ENCODE peak calls at places on chromosomes 1 and 21, in six cellular contexts. D, S, W, A, M and H are unnamed samples.

GRCh38 chr1:36350659-36351171 is 27.3 kb upstream of the EVA1B start:
- DNase-seq in D (peak; percentile 44), S (no peak), W (no peak), M (no peak), A (peak; percentile 78), H (no peak)

GRCh38 chr1:204405988-204406387 is 5.6 kb downstream of the PPP1R15B start:
- DNase-seq in D (no peak), M (no peak), W (no peak), S (no peak), A (no peak), H (no peak)

GRCh38 chr1:26281971-26282693 is 2.2 kb downstream of the SH3BGRL3 start:
- DNase-seq in W (no peak), A (no peak), S (no peak), D (no peak), M (no peak), H (no peak)

GRCh38 chr1:222657899-222658298 is 40.0 kb downstream of the MIA3 start:
- DNase-seq in M (no peak), A (no peak), S (no peak), D (no peak), W (no peak), H (no peak)

GRCh38 chr1:67281246-67281645 is 26.4 kb upstream of the IL12RB2 start:
- DNase-seq in A (no peak), W (no peak), M (no peak), D (no peak), S (no peak), H (no peak)

GRCh38 chr1:223771469-223771813 is 59.1 kb downstream of the CAPN2 start:
- DNase-seq in D (no peak), M (no peak), A (no peak), S (no peak), W (no peak), H (no peak)

GRCh38 chr1:61452354-61452990 is 272.5 kb downstream of the TM2D1 start:
- DNase-seq in A (no peak), M (no peak), S (no peak), D (no peak), W (no peak), H (no peak)

GRCh38 chr1:114554577-114554976 is 26.8 kb downstream of the BCAS2 start:
- DNase-seq in A (no peak), D (no peak), S (no peak), W (no peak), M (no peak), H (no peak)

GRCh38 chr21:35020902-35021301 is 28.2 kb downstream of the RUNX1 start:
- DNase-seq in M (no peak), S (no peak), A (no peak), D (no peak), W (no peak), H (no peak)

GRCh38 chr1:5803851-5804250 is 188.4 kb downstream of the NPHP4 start:
- DNase-seq in M (no peak), D (no peak), W (no peak), A (no peak), S (no peak), H (no peak)

DNA sequence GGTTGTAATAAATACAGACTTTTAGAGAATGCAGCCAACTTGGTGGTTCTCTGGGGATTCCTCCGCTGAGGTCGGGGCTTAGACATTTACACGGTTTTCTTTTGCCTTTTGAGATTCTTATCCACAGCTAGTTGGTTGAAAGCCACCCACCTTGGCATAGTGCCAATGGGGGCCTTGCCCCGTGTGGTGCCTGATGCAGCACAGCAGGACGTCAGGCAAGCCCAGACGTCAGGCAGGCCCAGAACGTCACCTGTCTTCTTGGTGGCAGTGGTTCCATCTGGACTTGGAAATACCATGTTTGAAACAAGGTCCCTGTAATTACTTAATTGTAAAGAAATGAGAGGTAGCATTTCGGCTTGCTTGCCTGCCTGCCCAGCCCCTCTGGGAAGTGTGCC is 78.5 kb downstream of the GALNT2 start:
- DNase-seq in A (no peak), D (no peak), W (no peak), M (no peak), S (no peak), H (no peak)
- H3K4me3 ChIP-seq in A (no peak overlapping the region), D (no peak overlapping the region), W (no peak overlapping the region), M (no peak overlapping the region), S (no peak overlapping the region), H (no peak overlapping the region)

GRCh38 chr1:8169364-8170058 is 143.4 kb upstream of the ERRFI1 start:
- DNase-seq in A (peak; percentile 91), D (peak; percentile 52), S (peak; percentile 52), W (peak; percentile 59), M (peak; percentile 97), H (peak; percentile 64)
- H3K4me3 ChIP-seq in A (peak overlapping the region; percentile 55), D (no peak overlapping the region), S (no peak overlapping the region), W (no peak overlapping the region), M (no peak overlapping the region), H (no peak overlapping the region)

DNA sequence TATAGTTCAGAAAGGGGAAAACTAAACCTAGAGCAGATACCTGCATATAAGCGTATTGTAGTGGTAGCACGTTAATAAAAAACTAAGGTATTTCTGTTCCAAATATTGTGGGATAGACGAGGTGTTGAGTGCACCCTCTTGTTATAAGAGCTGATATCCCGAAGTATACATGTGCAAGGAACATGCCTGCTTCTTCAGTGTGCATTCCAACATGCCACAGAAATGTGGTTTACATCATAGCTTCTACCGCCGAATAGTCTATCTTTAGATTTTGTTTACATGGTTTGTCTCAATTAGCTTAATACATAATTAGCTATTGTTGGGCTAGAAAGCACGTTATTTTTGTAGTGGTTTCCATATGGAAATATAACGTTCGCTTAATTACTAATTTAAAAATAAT is 2.2 kb downstream of the CHRM3 start:
- DNase-seq in M (no peak), A (no peak), S (no peak), D (no peak), W (no peak), H (no peak)
- H3K4me3 ChIP-seq in M (no peak overlapping the region), A (peak overlapping the region; percentile 3), S (peak overlapping the region; percentile 87), D (no peak overlapping the region), W (no peak overlapping the region), H (no peak overlapping the region)

DNA sequence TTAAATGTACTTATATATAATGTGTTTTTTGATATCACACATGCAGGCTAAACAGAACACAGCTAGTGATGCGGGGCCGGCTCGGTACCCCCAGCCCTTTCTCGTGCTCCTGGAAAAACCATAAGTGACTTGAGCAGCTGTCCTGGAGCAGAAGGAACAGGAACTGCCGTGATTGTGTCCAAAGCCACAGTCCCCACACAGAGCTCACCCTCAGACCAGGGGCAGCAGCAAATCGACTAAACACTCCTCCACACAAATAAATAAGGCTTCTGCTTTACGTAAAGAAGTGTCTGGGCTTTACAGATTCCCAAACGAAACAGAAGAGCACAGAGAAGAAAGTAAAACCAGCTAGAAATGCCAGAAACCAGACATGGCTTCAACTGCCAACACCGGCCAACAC is 9.6 kb downstream of the UBE2J2 start:
- DNase-seq in D (no peak), A (no peak), S (no peak), M (no peak), W (no peak), H (no peak)
- H3K4me3 ChIP-seq in D (no peak overlapping the region), A (no peak overlapping the region), S (no peak overlapping the region), M (no peak overlapping the region), W (no peak overlapping the region), H (no peak overlapping the region)

GRCh38 chr1:46469846-46470245 is 19.8 kb upstream of the DMBX1 start:
- DNase-seq in S (no peak), W (no peak), D (no peak), A (no peak), M (no peak), H (no peak)

GRCh38 chr1:46467183-46467504 is 22.5 kb upstream of the DMBX1 start:
- DNase-seq in M (no peak), W (no peak), D (no peak), A (no peak), S (no peak), H (no peak)

GRCh38 chr1:46464013-46464548 is 25.6 kb upstream of the DMBX1 start:
- DNase-seq in D (no peak), M (no peak), W (no peak), A (no peak), S (no peak), H (no peak)

GRCh38 chr1:46466477-46467182 is 23.0 kb upstream of the DMBX1 start:
- DNase-seq in S (no peak), A (no peak), M (no peak), D (no peak), W (no peak), H (no peak)

GRCh38 chr1:46465981-46466476 is 23.6 kb upstream of the DMBX1 start:
- DNase-seq in A (no peak), S (no peak), W (no peak), D (no peak), M (no peak), H (no peak)
- H3K4me3 ChIP-seq in A (no peak overlapping the region), S (peak overlapping the region; percentile 76), W (no peak overlapping the region), D (no peak overlapping the region), M (no peak overlapping the region), H (no peak overlapping the region)